ENCODE peak calls at places on chromosome X, in ten cellular contexts. One of them, this sample, is unnamed.

GRCh38 chrX:69163936-69164741 is 1.1 kb downstream of the PJA1 start:
- DNase-seq in stomach: peak; percentile 32
- DNase-seq in HCT116: no peak
- DNase-seq in suprapubic skin: no peak
- DNase-seq in transverse colon: peak; percentile 27
- DNase-seq in GM23338: peak; percentile 55
- DNase-seq in sigmoid colon: no peak
- DNase-seq in H1: no peak
- DNase-seq in spleen: peak; percentile 82
- DNase-seq in GM12878: no peak
- DNase-seq in this sample: peak; percentile 82

GRCh38 chrX:12950851-12951589 is 23.9 kb upstream of the TMSB4X start:
- DNase-seq in GM12878: peak; percentile 73
- DNase-seq in sigmoid colon: no peak
- DNase-seq in transverse colon: peak; percentile 63
- DNase-seq in HCT116: no peak
- DNase-seq in spleen: peak; percentile 92
- DNase-seq in H1: no peak
- DNase-seq in suprapubic skin: no peak
- DNase-seq in stomach: peak; percentile 39
- DNase-seq in GM23338: peak; percentile 65
- DNase-seq in this sample: no peak

GRCh38 chrX:29295987-29296680 is 708.9 kb downstream of the IL1RAPL1 start:
- DNase-seq in transverse colon: no peak
- DNase-seq in sigmoid colon: no peak
- DNase-seq in suprapubic skin: no peak
- DNase-seq in stomach: no peak
- DNase-seq in HCT116: no peak
- DNase-seq in GM23338: no peak
- DNase-seq in H1: no peak
- DNase-seq in spleen: no peak
- DNase-seq in GM12878: no peak
- DNase-seq in this sample: no peak

GRCh38 chrX:54495814-54496516 is at the start of gene FGD1:
- DNase-seq in stomach: peak; percentile 73
- DNase-seq in spleen: peak; percentile 78
- DNase-seq in suprapubic skin: no peak
- DNase-seq in GM12878: no peak
- DNase-seq in GM23338: peak; percentile 79
- DNase-seq in HCT116: no peak
- DNase-seq in sigmoid colon: peak; percentile 85
- DNase-seq in H1: peak; percentile 82
- DNase-seq in transverse colon: peak; percentile 78
- DNase-seq in this sample: no peak

GRCh38 chrX:40085086-40085551 is 12.6 kb downstream of the BCOR start:
- DNase-seq in suprapubic skin: no peak
- DNase-seq in stomach: no peak
- DNase-seq in sigmoid colon: no peak
- DNase-seq in H1: no peak
- DNase-seq in spleen: no peak
- DNase-seq in GM23338: no peak
- DNase-seq in HCT116: no peak
- DNase-seq in transverse colon: no peak
- DNase-seq in GM12878: no peak
- DNase-seq in this sample: no peak

GRCh38 chrX:141733371-141733770 is 34.8 kb upstream of the SPANXD start:
- DNase-seq in stomach: no peak
- DNase-seq in GM12878: no peak
- DNase-seq in GM23338: no peak
- DNase-seq in sigmoid colon: no peak
- DNase-seq in spleen: no peak
- DNase-seq in H1: no peak
- DNase-seq in transverse colon: no peak
- DNase-seq in HCT116: no peak
- DNase-seq in suprapubic skin: no peak
- DNase-seq in this sample: no peak

GRCh38 chrX:39112143-39112542 is 310.9 kb downstream of the MID1IP1 start:
- DNase-seq in stomach: no peak
- DNase-seq in sigmoid colon: no peak
- DNase-seq in GM12878: no peak
- DNase-seq in spleen: no peak
- DNase-seq in HCT116: no peak
- DNase-seq in transverse colon: no peak
- DNase-seq in GM23338: no peak
- DNase-seq in suprapubic skin: no peak
- DNase-seq in H1: no peak
- DNase-seq in this sample: no peak

GRCh38 chrX:145549476-145549875 is 268.2 kb upstream of the SLITRK2 start:
- DNase-seq in GM12878: no peak
- DNase-seq in H1: no peak
- DNase-seq in sigmoid colon: no peak
- DNase-seq in spleen: no peak
- DNase-seq in transverse colon: no peak
- DNase-seq in suprapubic skin: no peak
- DNase-seq in stomach: no peak
- DNase-seq in GM23338: no peak
- DNase-seq in HCT116: no peak
- DNase-seq in this sample: no peak

GRCh38 chrX:74535633-74536141 is 78.7 kb downstream of the RLIM start:
- DNase-seq in suprapubic skin: peak; percentile 72
- DNase-seq in sigmoid colon: peak; percentile 92
- DNase-seq in GM23338: peak; percentile 54
- DNase-seq in H1: peak; percentile 60
- DNase-seq in GM12878: no peak
- DNase-seq in stomach: peak; percentile 63
- DNase-seq in transverse colon: peak; percentile 81
- DNase-seq in HCT116: no peak
- DNase-seq in spleen: peak; percentile 83
- DNase-seq in this sample: no peak

GRCh38 chrX:74535211-74535621 is 79.2 kb downstream of the RLIM start:
- DNase-seq in stomach: no peak
- DNase-seq in transverse colon: peak; percentile 12
- DNase-seq in GM23338: peak; percentile 62
- DNase-seq in GM12878: no peak
- DNase-seq in suprapubic skin: no peak
- DNase-seq in HCT116: peak; percentile 21
- DNase-seq in spleen: no peak
- DNase-seq in sigmoid colon: no peak
- DNase-seq in H1: no peak
- DNase-seq in this sample: peak; percentile 67

GRCh38 chrX:74536142-74537010 is 78.0 kb downstream of the RLIM start:
- DNase-seq in spleen: peak; percentile 88
- DNase-seq in H1: peak; percentile 71
- DNase-seq in sigmoid colon: peak; percentile 96
- DNase-seq in GM23338: peak; percentile 60
- DNase-seq in GM12878: no peak
- DNase-seq in HCT116: no peak
- DNase-seq in stomach: peak; percentile 64
- DNase-seq in suprapubic skin: peak; percentile 84
- DNase-seq in transverse colon: peak; percentile 78
- DNase-seq in this sample: peak; percentile 77

GRCh38 chrX:74537011-74537390 is 77.4 kb downstream of the RLIM start:
- DNase-seq in suprapubic skin: no peak
- DNase-seq in HCT116: no peak
- DNase-seq in transverse colon: no peak
- DNase-seq in H1: no peak
- DNase-seq in GM12878: no peak
- DNase-seq in GM23338: peak; percentile 31
- DNase-seq in spleen: no peak
- DNase-seq in stomach: no peak
- DNase-seq in sigmoid colon: no peak
- DNase-seq in this sample: peak; percentile 49

GRCh38 chrX:74534569-74535038 is 79.8 kb downstream of the RLIM start:
- DNase-seq in GM12878: peak; percentile 36
- DNase-seq in transverse colon: no peak
- DNase-seq in stomach: no peak
- DNase-seq in HCT116: no peak
- DNase-seq in GM23338: no peak
- DNase-seq in suprapubic skin: no peak
- DNase-seq in spleen: no peak
- DNase-seq in H1: no peak
- DNase-seq in sigmoid colon: no peak
- DNase-seq in this sample: peak; percentile 70
- TF ChIP-seq POLR2AphosphoS5 in GM12878: no peak
- TF ChIP-seq POLR2AphosphoS5 in transverse colon: no peak
- TF ChIP-seq POLR2AphosphoS5 in stomach: no peak
- TF ChIP-seq POLR2AphosphoS5 in HCT116: no peak
- TF ChIP-seq POLR2AphosphoS5 in GM23338: no peak
- TF ChIP-seq POLR2AphosphoS5 in suprapubic skin: no peak
- TF ChIP-seq POLR2AphosphoS5 in spleen: no peak
- TF ChIP-seq POLR2AphosphoS5 in H1: no peak
- TF ChIP-seq POLR2AphosphoS5 in sigmoid colon: no peak
- TF ChIP-seq POLR2AphosphoS5 in this sample: no peak

DNA sequence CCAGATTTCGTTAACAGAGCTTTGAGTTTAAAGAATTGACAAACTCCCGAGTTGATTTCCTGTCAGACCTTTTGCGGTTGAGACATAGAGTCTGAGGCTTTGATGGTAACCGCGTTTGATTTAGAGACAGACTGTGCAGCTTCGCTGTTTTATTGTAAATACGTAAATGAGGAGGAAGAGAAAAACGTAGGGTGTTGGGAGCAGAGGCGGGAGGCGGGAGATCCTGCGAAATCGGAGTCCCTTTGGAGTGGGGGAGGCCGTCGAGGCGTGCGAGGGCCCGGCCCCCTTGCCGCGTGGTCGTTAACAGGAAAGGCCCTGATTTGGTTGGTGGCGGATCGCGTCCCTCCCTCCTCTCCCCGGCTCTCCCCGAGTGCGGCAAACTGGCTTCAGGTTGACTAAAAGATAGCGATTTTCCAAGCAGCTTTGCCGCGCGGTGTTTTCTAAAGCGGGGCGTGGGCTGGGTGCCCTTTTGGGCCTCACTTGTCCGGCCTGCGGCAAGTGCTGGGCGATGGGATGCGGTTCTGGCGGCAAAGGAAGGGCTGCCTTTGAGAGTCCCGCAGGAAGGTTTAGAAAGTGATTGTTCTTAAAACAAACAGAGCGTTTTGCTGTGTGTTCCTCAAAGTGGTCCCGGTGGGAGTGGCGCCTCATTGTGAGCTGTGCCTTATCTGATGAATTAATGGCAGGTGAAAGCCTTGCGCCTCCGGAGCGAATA is 865 bp downstream of the SCML1 start:
- DNase-seq in transverse colon: peak; percentile 50
- DNase-seq in spleen: peak; percentile 80
- DNase-seq in H1: peak; percentile 49
- DNase-seq in suprapubic skin: no peak
- DNase-seq in stomach: peak; percentile 35
- DNase-seq in GM23338: peak; percentile 46
- DNase-seq in HCT116: no peak
- DNase-seq in GM12878: no peak
- DNase-seq in sigmoid colon: peak; percentile 79
- DNase-seq in this sample: no peak
- H3K4me3 ChIP-seq in transverse colon: peak overlapping the region; percentile 68
- H3K4me3 ChIP-seq in spleen: peak overlapping the region; percentile 52
- H3K4me3 ChIP-seq in H1: peak overlapping the region; percentile 42
- H3K4me3 ChIP-seq in suprapubic skin: peak overlapping the region; percentile 62
- H3K4me3 ChIP-seq in stomach: peak overlapping the region; percentile 50
- H3K4me3 ChIP-seq in GM23338: peak overlapping the region; percentile 62
- H3K4me3 ChIP-seq in HCT116: peak overlapping the region; percentile 60
- H3K4me3 ChIP-seq in GM12878: peak overlapping the region; percentile 18
- H3K4me3 ChIP-seq in sigmoid colon: peak overlapping the region; percentile 61
- H3K4me3 ChIP-seq in this sample: peak overlapping the region; percentile 62

GRCh38 chrX:20311505-20311904 is 44.8 kb upstream of the RPS6KA3 start:
- DNase-seq in suprapubic skin: no peak
- DNase-seq in GM23338: no peak
- DNase-seq in spleen: no peak
- DNase-seq in H1: no peak
- DNase-seq in transverse colon: no peak
- DNase-seq in sigmoid colon: no peak
- DNase-seq in HCT116: no peak
- DNase-seq in stomach: no peak
- DNase-seq in GM12878: no peak
- DNase-seq in this sample: no peak

GRCh38 chrX:20312018-20312417 is 45.3 kb upstream of the RPS6KA3 start:
- DNase-seq in sigmoid colon: no peak
- DNase-seq in suprapubic skin: no peak
- DNase-seq in transverse colon: no peak
- DNase-seq in stomach: no peak
- DNase-seq in GM23338: no peak
- DNase-seq in GM12878: no peak
- DNase-seq in HCT116: no peak
- DNase-seq in spleen: no peak
- DNase-seq in H1: no peak
- DNase-seq in this sample: no peak

GRCh38 chrX:20300822-20301221 is 34.1 kb upstream of the RPS6KA3 start:
- DNase-seq in GM23338: no peak
- DNase-seq in H1: no peak
- DNase-seq in transverse colon: no peak
- DNase-seq in sigmoid colon: no peak
- DNase-seq in HCT116: no peak
- DNase-seq in GM12878: no peak
- DNase-seq in suprapubic skin: no peak
- DNase-seq in stomach: no peak
- DNase-seq in spleen: no peak
- DNase-seq in this sample: no peak

GRCh38 chrX:20309796-20310195 is 43.1 kb upstream of the RPS6KA3 start:
- DNase-seq in sigmoid colon: no peak
- DNase-seq in GM23338: no peak
- DNase-seq in H1: no peak
- DNase-seq in stomach: no peak
- DNase-seq in spleen: no peak
- DNase-seq in HCT116: no peak
- DNase-seq in transverse colon: no peak
- DNase-seq in GM12878: no peak
- DNase-seq in suprapubic skin: no peak
- DNase-seq in this sample: no peak

GRCh38 chrX:20306668-20307067 is 40.0 kb upstream of the RPS6KA3 start:
- DNase-seq in HCT116: no peak
- DNase-seq in suprapubic skin: no peak
- DNase-seq in sigmoid colon: no peak
- DNase-seq in spleen: no peak
- DNase-seq in H1: no peak
- DNase-seq in stomach: no peak
- DNase-seq in GM12878: no peak
- DNase-seq in transverse colon: no peak
- DNase-seq in GM23338: no peak
- DNase-seq in this sample: no peak
- H3K4me1 ChIP-seq in HCT116: no peaks in the 10 kb centered on the region
- H3K4me1 ChIP-seq in suprapubic skin: no peaks in the 10 kb centered on the region
- H3K4me1 ChIP-seq in sigmoid colon: no peaks in the 10 kb centered on the region
- H3K4me1 ChIP-seq in spleen: no peaks in the 10 kb centered on the region
- H3K4me1 ChIP-seq in H1: no peaks in the 10 kb centered on the region
- H3K4me1 ChIP-seq in stomach: no peaks in the 10 kb centered on the region
- H3K4me1 ChIP-seq in GM12878: no peaks in the 10 kb centered on the region
- H3K4me1 ChIP-seq in transverse colon: no peaks in the 10 kb centered on the region
- H3K4me1 ChIP-seq in GM23338: no peaks in the 10 kb centered on the region
- H3K4me1 ChIP-seq in this sample: no peaks in the 10 kb centered on the region

GRCh38 chrX:131792356-131792749 is 230.7 kb upstream of the STK26 start:
- DNase-seq in suprapubic skin: no peak
- DNase-seq in stomach: peak; percentile 93
- DNase-seq in GM12878: peak; percentile 98
- DNase-seq in spleen: peak; percentile 91
- DNase-seq in H1: no peak
- DNase-seq in GM23338: no peak
- DNase-seq in HCT116: no peak
- DNase-seq in transverse colon: peak; percentile 94
- DNase-seq in sigmoid colon: peak; percentile 96
- DNase-seq in this sample: peak; percentile 94

GRCh38 chrX:131795442-131796229 is 227.5 kb upstream of the STK26 start:
- DNase-seq in transverse colon: peak; percentile 28
- DNase-seq in GM23338: no peak
- DNase-seq in GM12878: no peak
- DNase-seq in stomach: peak; percentile 59
- DNase-seq in sigmoid colon: no peak
- DNase-seq in spleen: no peak
- DNase-seq in HCT116: no peak
- DNase-seq in H1: no peak
- DNase-seq in suprapubic skin: no peak
- DNase-seq in this sample: no peak

GRCh38 chrX:131791608-131792355 is 231.3 kb upstream of the STK26 start:
- DNase-seq in stomach: no peak
- DNase-seq in spleen: no peak
- DNase-seq in H1: no peak
- DNase-seq in suprapubic skin: no peak
- DNase-seq in transverse colon: no peak
- DNase-seq in HCT116: no peak
- DNase-seq in GM23338: no peak
- DNase-seq in sigmoid colon: no peak
- DNase-seq in GM12878: no peak
- DNase-seq in this sample: no peak

GRCh38 chrX:131789664-131790063 is 233.4 kb upstream of the STK26 start:
- DNase-seq in suprapubic skin: no peak
- DNase-seq in HCT116: no peak
- DNase-seq in spleen: no peak
- DNase-seq in H1: no peak
- DNase-seq in sigmoid colon: no peak
- DNase-seq in stomach: no peak
- DNase-seq in GM23338: no peak
- DNase-seq in GM12878: no peak
- DNase-seq in transverse colon: no peak
- DNase-seq in this sample: no peak

GRCh38 chrX:131792789-131793462 is 230.2 kb upstream of the STK26 start:
- DNase-seq in suprapubic skin: no peak
- DNase-seq in stomach: peak; percentile 89
- DNase-seq in HCT116: no peak
- DNase-seq in GM23338: no peak
- DNase-seq in sigmoid colon: peak; percentile 95
- DNase-seq in H1: no peak
- DNase-seq in spleen: peak; percentile 88
- DNase-seq in transverse colon: peak; percentile 92
- DNase-seq in GM12878: peak; percentile 90
- DNase-seq in this sample: no peak
- TF ChIP-seq POLR2AphosphoS5 in suprapubic skin: no peak
- TF ChIP-seq POLR2AphosphoS5 in stomach: peak; percentile 46
- TF ChIP-seq POLR2AphosphoS5 in HCT116: no peak
- TF ChIP-seq POLR2AphosphoS5 in GM23338: no peak
- TF ChIP-seq POLR2AphosphoS5 in sigmoid colon: no peak
- TF ChIP-seq POLR2AphosphoS5 in H1: no peak
- TF ChIP-seq POLR2AphosphoS5 in spleen: no peak
- TF ChIP-seq POLR2AphosphoS5 in transverse colon: peak; percentile 29
- TF ChIP-seq POLR2AphosphoS5 in GM12878: no peak
- TF ChIP-seq POLR2AphosphoS5 in this sample: peak; percentile 58

This sample was measured in vagina.